ENCODE peak calls at places on chromosomes 7 and 10, in seven cellular contexts. B, M, D, A, R, L and K are unnamed samples.

GRCh38 chr10:60394444-60394843 is 4.8 kb upstream of the ANK3 start:
- DNase-seq in A (no peak), D (no peak), L (no peak), M (no peak), R (no peak), B (no peak), K (peak; percentile 66)

GRCh38 chr10:129241461-129241860 is 225.6 kb upstream of the MGMT start:
- DNase-seq in A (no peak), R (no peak), L (no peak), B (no peak), D (no peak), M (no peak), K (no peak)

GRCh38 chr7:1046722-1047679 is 2.7 kb downstream of the GPR146 start:
- DNase-seq in D (no peak), R (no peak), M (no peak), B (no peak), L (peak; percentile 43), A (peak; percentile 67), K (no peak)

GRCh38 chr7:8147760-8148463 is 114.1 kb downstream of the ICA1 start:
- DNase-seq in R (no peak), D (no peak), B (no peak), A (no peak), M (no peak), L (no peak), K (no peak)

GRCh38 chr10:110773693-110774068 is 98.0 kb upstream of the PDCD4 start:
- DNase-seq in L (no peak), A (no peak), M (no peak), D (no peak), R (no peak), B (no peak), K (no peak)

GRCh38 chr10:49280001-49280408 is 19.0 kb upstream of the C10orf71 start:
- DNase-seq in B (no peak), L (no peak), A (no peak), R (peak; percentile 62), D (no peak), M (no peak), K (no peak)

GRCh38 chr7:2734761-2735571 is 47.0 kb downstream of the AMZ1 start:
- DNase-seq in L (peak; percentile 62), B (no peak), M (no peak), D (no peak), R (no peak), A (no peak), K (no peak)

GRCh38 chr7:29276806-29277205 is 82.2 kb downstream of the CHN2 start:
- DNase-seq in L (no peak), M (no peak), B (no peak), R (no peak), A (no peak), D (no peak), K (no peak)

GRCh38 chr7:13115157-13115772 is 427.8 kb downstream of the ARL4A start:
- DNase-seq in L (no peak), R (no peak), M (peak; percentile 39), D (no peak), B (peak; percentile 63), A (no peak), K (no peak)

GRCh38 chr10:125186431-125187170 is 26.2 kb upstream of the CTBP2 start:
- DNase-seq in B (no peak), L (no peak), D (no peak), A (no peak), M (no peak), R (no peak), K (no peak)

GRCh38 chr7:156993925-156994235 is 16.6 kb downstream of the MNX1 start:
- DNase-seq in L (no peak), A (no peak), B (no peak), D (no peak), R (no peak), M (no peak), K (no peak)

GRCh38 chr7:108156897-108157605 is 26.9 kb upstream of the LAMB4 start:
- DNase-seq in R (no peak), M (no peak), L (no peak), A (no peak), D (no peak), B (no peak), K (no peak)

GRCh38 chr7:126495739-126496138 is 757.0 kb downstream of the GRM8 start:
- DNase-seq in D (no peak), L (no peak), R (no peak), B (no peak), A (no peak), M (no peak), K (no peak)

GRCh38 chr10:132588301-132589013 is 50.9 kb downstream of the INPP5A start:
- DNase-seq in M (no peak), R (peak; percentile 23), A (no peak), D (no peak), L (no peak), B (no peak), K (no peak)

GRCh38 chr7:63900394-63901203 is 98.0 kb upstream of the ZNF722 start:
- DNase-seq in D (no peak), M (no peak), B (no peak), A (peak; percentile 95), R (no peak), L (peak; percentile 97), K (peak; percentile 82)

GRCh38 chr10:19966751-19967150 is 150.5 kb downstream of the PLXDC2 start:
- DNase-seq in M (peak; percentile 39), D (no peak), L (no peak), R (no peak), B (peak; percentile 94), A (no peak), K (no peak)

GRCh38 chr10:72550239-72550638 is 75.6 kb downstream of the MICU1 start:
- DNase-seq in M (no peak), A (no peak), B (no peak), R (no peak), L (no peak), D (no peak), K (no peak)

GRCh38 chr7:47888371-47889265 is 59.6 kb downstream of the PKD1L1 start:
- DNase-seq in R (no peak), D (no peak), A (no peak), M (no peak), L (no peak), B (no peak), K (no peak)

GRCh38 chr10:15201589-15202300 is 33.3 kb upstream of the NMT2 start:
- DNase-seq in B (no peak), M (no peak), L (no peak), A (no peak), R (peak; percentile 47), D (peak; percentile 33), K (no peak)

GRCh38 chr10:74139981-74140380 is 10.6 kb downstream of the AP3M1 start:
- DNase-seq in M (no peak), B (no peak), L (peak; percentile 54), A (no peak), R (no peak), D (no peak), K (no peak)

GRCh38 chr10:132698761-132699391 is 87.1 kb downstream of the NKX6-2 start:
- DNase-seq in B (no peak), R (no peak), A (no peak), L (peak; percentile 65), D (no peak), M (no peak), K (no peak)

GRCh38 chr7:80918909-80919721 is at the start of gene SEMA3C:
- DNase-seq in D (peak; percentile 70), R (peak; percentile 90), L (peak; percentile 89), M (peak; percentile 90), A (no peak), B (peak; percentile 96), K (peak; percentile 56)

GRCh38 chr10:74432841-74433594 is 282.0 kb downstream of the ADK start:
- DNase-seq in M (no peak), R (no peak), L (no peak), B (peak; percentile 58), D (no peak), A (no peak), K (no peak)

GRCh38 chr10:71864861-71865473 is 13.9 kb upstream of the PSAP start:
- DNase-seq in L (peak; percentile 12), R (peak; percentile 81), D (no peak), M (no peak), B (no peak), A (no peak), K (no peak)

GRCh38 chr7:50952544-50952943 is 169.8 kb upstream of the GRB10 start:
- DNase-seq in B (no peak), A (no peak), L (peak; percentile 61), D (no peak), R (no peak), M (no peak), K (no peak)

DNA sequence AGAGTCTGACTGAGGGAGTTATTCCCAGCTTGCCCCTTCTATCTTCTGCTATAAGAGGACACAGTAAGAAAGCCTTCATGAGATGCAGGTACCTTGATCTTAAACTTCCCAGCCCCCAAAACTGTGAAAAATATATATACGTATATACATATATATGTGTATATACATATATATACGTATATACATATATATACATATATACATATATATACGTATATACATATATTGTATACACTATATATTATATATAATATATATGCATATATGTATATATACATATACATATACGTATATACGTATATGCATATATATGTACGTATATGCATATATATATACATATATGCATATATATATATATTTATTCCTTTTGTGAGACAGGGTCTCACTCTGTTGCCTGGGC is 17.7 kb downstream of the EZH2 start:
- DNase-seq in A (no peak), D (no peak), B (no peak), M (no peak), L (no peak), R (no peak), K (no peak)
- H3K27ac ChIP-seq in A (no peak overlapping the region), D (no peak overlapping the region), B (no peak overlapping the region), M (no peak overlapping the region), L (no peak overlapping the region), R (no peak overlapping the region), K (no peak overlapping the region)

GRCh38 chr10:122230222-122230621 is 40.9 kb upstream of the BTBD16 start:
- DNase-seq in B (no peak), M (no peak), A (no peak), L (no peak), D (no peak), R (no peak), K (no peak)

GRCh38 chr10:122225324-122225723 is 45.8 kb upstream of the BTBD16 start:
- DNase-seq in A (no peak), R (no peak), B (no peak), M (no peak), L (no peak), D (no peak), K (no peak)

GRCh38 chr10:122229678-122230077 is 41.4 kb upstream of the BTBD16 start:
- DNase-seq in R (no peak), M (no peak), D (no peak), B (no peak), A (no peak), L (no peak), K (no peak)

GRCh38 chr10:122224159-122224558 is 46.9 kb upstream of the BTBD16 start:
- DNase-seq in D (no peak), B (no peak), M (no peak), A (no peak), L (no peak), R (no peak), K (no peak)

GRCh38 chr10:122227754-122228153 is 43.3 kb upstream of the BTBD16 start:
- DNase-seq in B (no peak), D (no peak), L (no peak), R (no peak), M (no peak), A (no peak), K (no peak)
- H3K27ac ChIP-seq in B (no peak overlapping the region), D (no peak overlapping the region), L (no peak overlapping the region), R (no peak overlapping the region), M (no peak overlapping the region), A (no peak overlapping the region), K (no peak overlapping the region)

GRCh38 chr10:33151344-33151864 is 183.1 kb downstream of the NRP1 start:
- DNase-seq in D (no peak), B (no peak), M (no peak), R (no peak), L (no peak), A (no peak), K (no peak)
- H3K27ac ChIP-seq in D (peak overlapping the region; percentile 13), B (no peak overlapping the region), M (no peak overlapping the region), R (no peak overlapping the region), L (no peak overlapping the region), A (no peak overlapping the region), K (no peak overlapping the region)

GRCh38 chr7:128940494-128941322 is 3.0 kb downstream of the IRF5 start:
- DNase-seq in A (no peak), R (no peak), L (peak; percentile 51), D (no peak), M (no peak), B (no peak), K (no peak)
- H3K27ac ChIP-seq in A (no peak overlapping the region), R (no peak overlapping the region), L (no peak overlapping the region), D (no peak overlapping the region), M (no peak overlapping the region), B (no peak overlapping the region), K (peak overlapping the region; percentile 18)